ENCODE peak calls at places on chromosomes 2 and 18, in five cellular contexts. N is GM20000, P is Peyer's patch, L is IMR-90, D is BE2C. Q is an unnamed sample.

GRCh38 chr2:134260726-134261125 is 6.9 kb downstream of the MGAT5 start:
- DNase-seq in D (no peak), P (no peak), L (peak; percentile 90), N (no peak), Q (no peak)

GRCh38 chr18:3453540-3454364 is 3.8 kb downstream of the TGIF1 start:
- DNase-seq in L (peak; percentile 98), P (peak; percentile 54), N (peak; percentile 25), D (no peak), Q (no peak)

GRCh38 chr2:121095257-121096080 is 189.5 kb downstream of the TFCP2L1 start:
- DNase-seq in N (peak; percentile 66), P (peak; percentile 79), D (peak; percentile 70), L (peak; percentile 67), Q (peak; percentile 82)

GRCh38 chr2:35585972-35586371 is 769.6 kb upstream of the CRIM1 start:
- DNase-seq in N (no peak), L (no peak), P (no peak), D (no peak), Q (no peak)

GRCh38 chr18:70373062-70373519 is 84.2 kb downstream of the SOCS6 start:
- DNase-seq in P (no peak), L (peak; percentile 93), D (no peak), N (no peak), Q (no peak)

GRCh38 chr2:234564719-234565118 is 67.8 kb upstream of the ARL4C start:
- DNase-seq in D (no peak), P (no peak), N (no peak), L (peak; percentile 80), Q (no peak)

GRCh38 chr18:78506031-78506461 is 473.6 kb upstream of the SALL3 start:
- DNase-seq in P (no peak), N (no peak), D (no peak), L (no peak), Q (no peak)

GRCh38 chr2:73368781-73369180 is 16.9 kb upstream of the ALMS1 start:
- DNase-seq in P (no peak), N (no peak), L (no peak), D (no peak), Q (no peak)

GRCh38 chr2:27973592-27973991 is 83.1 kb downstream of the BABAM2 start:
- DNase-seq in N (no peak), P (no peak), L (peak; percentile 40), D (no peak), Q (no peak)

GRCh38 chr2:131105950-131106801 is 1.0 kb downstream of the PLEKHB2 start:
- DNase-seq in N (peak; percentile 56), L (peak; percentile 53), D (no peak), P (peak; percentile 57), Q (no peak)

GRCh38 chr2:131658769-131659131 is 131.1 kb downstream of the CCDC74A start:
- DNase-seq in L (no peak), N (no peak), D (no peak), P (no peak), Q (no peak)

GRCh38 chr2:144452169-144453038 is 67.5 kb downstream of the ZEB2 start:
- DNase-seq in N (no peak), P (no peak), L (peak; percentile 49), D (peak; percentile 24), Q (no peak)

GRCh38 chr18:63899206-63899605 is 8.6 kb upstream of the SERPINB10 start:
- DNase-seq in P (no peak), L (no peak), D (no peak), N (no peak), Q (no peak)

GRCh38 chr2:33131820-33132219 is 185.1 kb downstream of the LTBP1 start:
- DNase-seq in N (no peak), P (no peak), L (no peak), D (no peak), Q (no peak)

GRCh38 chr2:148718039-148718438 is 73.5 kb downstream of the EPC2 start:
- DNase-seq in P (no peak), N (no peak), D (no peak), L (no peak), Q (no peak)

GRCh38 chr2:214489702-214490101 is 78.8 kb downstream of the VWC2L start:
- DNase-seq in P (no peak), L (no peak), D (no peak), N (no peak), Q (no peak)

GRCh38 chr18:21933931-21934765 is 193.6 kb downstream of the MIB1 start:
- DNase-seq in D (no peak), N (no peak), L (no peak), P (no peak), Q (no peak)

GRCh38 chr2:85753035-85753524 is 711 bp upstream of the ATOH8 start:
- DNase-seq in P (no peak), L (no peak), N (no peak), D (no peak), Q (peak; percentile 41)

GRCh38 chr2:36371070-36371962 is 15.7 kb downstream of the CRIM1 start:
- DNase-seq in N (no peak), P (no peak), D (no peak), L (no peak), Q (no peak)

GRCh38 chr2:139033300-139033699 is 253.1 kb upstream of the NXPH2 start:
- DNase-seq in L (no peak), P (no peak), D (no peak), N (no peak), Q (no peak)

GRCh38 chr2:218320704-218321336 is 28.5 kb upstream of the TMBIM1 start:
- DNase-seq in D (no peak), N (no peak), P (no peak), L (no peak), Q (no peak)

GRCh38 chr18:53687002-53687401 is 537.5 kb downstream of the MBD2 start:
- DNase-seq in N (no peak), L (no peak), P (no peak), D (no peak), Q (no peak)
- TF ChIP-seq CTCF in N (no peak), L (no peak), P (no peak), D (no peak), Q (no peak)

DNA sequence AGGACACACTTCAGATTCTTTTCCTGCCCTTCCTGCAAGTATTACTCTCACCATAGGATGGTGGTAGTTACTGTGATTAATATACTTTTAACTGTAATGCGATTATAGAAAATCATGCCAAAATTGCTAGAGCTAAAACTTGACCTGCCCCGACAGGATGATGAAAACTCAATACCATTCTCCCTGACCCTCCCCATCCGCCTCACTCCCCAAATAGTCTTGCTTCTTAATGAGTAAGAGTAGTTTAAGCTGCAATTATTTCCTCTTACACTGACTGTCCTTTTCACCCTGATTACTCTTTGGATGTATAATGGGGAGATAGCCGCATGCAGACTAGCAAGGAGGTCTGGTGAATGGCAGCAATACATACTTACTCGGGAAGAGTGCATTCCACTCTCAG is 269.6 kb upstream of the SIX3 start:
- DNase-seq in N (no peak), L (no peak), D (no peak), P (no peak), Q (no peak)
- TF ChIP-seq CTCF in N (no peak), L (no peak), D (no peak), P (no peak), Q (no peak)

GRCh38 chr2:181581534-181581933 is 75.4 kb downstream of the CERKL start:
- DNase-seq in D (no peak), N (no peak), P (no peak), L (no peak), Q (no peak)
- TF ChIP-seq CTCF in D (no peak), N (no peak), P (no peak), L (no peak), Q (no peak)

GRCh38 chr2:54158311-54158710 is 42.9 kb downstream of the ACYP2 start:
- DNase-seq in N (no peak), L (no peak), P (no peak), D (no peak), Q (no peak)

GRCh38 chr2:54166121-54166773 is 50.8 kb downstream of the ACYP2 start:
- DNase-seq in N (no peak), P (no peak), D (no peak), L (peak; percentile 31), Q (no peak)

DNA sequence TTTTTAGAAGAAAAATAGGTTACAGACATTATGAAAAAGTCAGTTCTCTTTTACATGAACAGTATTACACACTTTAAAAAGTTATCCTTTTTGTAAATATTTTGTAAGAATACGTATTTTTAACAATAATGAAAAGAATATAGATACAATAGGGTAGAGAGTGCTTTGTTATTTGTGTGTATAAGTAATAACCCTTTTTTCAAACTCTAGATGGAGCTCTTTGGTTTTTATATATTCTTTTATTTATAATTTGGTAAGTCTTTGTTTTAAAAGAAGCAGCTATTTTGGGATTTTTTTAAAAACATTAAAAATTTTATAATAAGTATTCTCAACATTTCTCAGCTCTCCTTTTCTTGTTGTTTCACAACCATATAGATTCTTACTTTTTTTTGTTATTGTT is 46.2 kb downstream of the ACYP2 start:
- DNase-seq in N (no peak), D (no peak), P (no peak), L (peak; percentile 15), Q (no peak)
- TF ChIP-seq CTCF in N (no peak), D (no peak), P (no peak), L (no peak), Q (no peak)

DNA sequence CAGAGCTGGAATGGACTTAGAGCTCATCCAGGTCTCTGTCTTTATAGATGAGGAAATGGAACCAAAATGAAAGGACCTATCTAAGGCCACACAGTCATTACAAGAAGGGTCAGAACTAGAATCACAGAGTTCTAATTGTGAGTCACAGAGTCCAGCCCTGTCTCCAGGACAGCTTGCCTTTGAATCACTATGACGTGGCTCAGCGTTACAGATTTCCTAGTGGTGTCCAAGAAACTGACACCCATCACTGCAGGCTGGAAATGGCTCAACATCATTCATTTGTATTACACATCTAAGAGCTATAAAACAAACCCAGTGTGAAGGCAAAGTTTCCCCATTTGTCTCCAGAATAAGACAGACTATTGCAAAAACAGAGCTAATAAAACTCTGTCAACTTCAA is 164.3 kb upstream of the SIX2 start:
- DNase-seq in D (no peak), P (no peak), N (no peak), L (peak; percentile 93), Q (no peak)
- TF ChIP-seq CTCF in D (no peak), P (no peak), N (no peak), L (no peak), Q (no peak)

Q was measured in glutamatergic neuron.